ENCODE peak calls at places on chromosomes 2 and 18, in seven cellular contexts. One of them, this sample, is unnamed.

GRCh38 chr18:70149156-70149555 is 56.3 kb downstream of the RTTN start:
- DNase-seq in mesenchymal stem cell: no peak
- DNase-seq in H9: no peak
- DNase-seq in trophoblast cell: no peak
- DNase-seq in neuronal stem cell: no peak
- DNase-seq in mesendoderm: no peak
- DNase-seq in H1: no peak
- DNase-seq in this sample: no peak

GRCh38 chr2:16031848-16032159 is 91.5 kb downstream of the MYCN start:
- DNase-seq in mesenchymal stem cell: no peak
- DNase-seq in H9: no peak
- DNase-seq in mesendoderm: no peak
- DNase-seq in trophoblast cell: no peak
- DNase-seq in neuronal stem cell: no peak
- DNase-seq in H1: no peak
- DNase-seq in this sample: no peak

GRCh38 chr2:237199577-237199976 is 113.9 kb downstream of the COPS8 start:
- DNase-seq in H1: no peak
- DNase-seq in mesenchymal stem cell: no peak
- DNase-seq in mesendoderm: no peak
- DNase-seq in neuronal stem cell: no peak
- DNase-seq in trophoblast cell: no peak
- DNase-seq in H9: peak
- DNase-seq in this sample: no peak

GRCh38 chr2:195319548-195320415 is 337.2 kb upstream of the SLC39A10 start:
- DNase-seq in H1: no peak
- DNase-seq in mesendoderm: no peak
- DNase-seq in H9: no peak
- DNase-seq in mesenchymal stem cell: peak
- DNase-seq in neuronal stem cell: no peak
- DNase-seq in trophoblast cell: no peak
- DNase-seq in this sample: no peak

GRCh38 chr2:142741764-142742269 is 135.6 kb upstream of the KYNU start:
- DNase-seq in mesendoderm: no peak
- DNase-seq in neuronal stem cell: no peak
- DNase-seq in trophoblast cell: no peak
- DNase-seq in mesenchymal stem cell: no peak
- DNase-seq in H9: no peak
- DNase-seq in H1: no peak
- DNase-seq in this sample: peak

GRCh38 chr2:47904903-47905453 is 1.3 kb downstream of the FBXO11 start:
- DNase-seq in H9: no peak
- DNase-seq in neuronal stem cell: peak
- DNase-seq in trophoblast cell: no peak
- DNase-seq in H1: no peak
- DNase-seq in mesenchymal stem cell: no peak
- DNase-seq in mesendoderm: peak
- DNase-seq in this sample: no peak

GRCh38 chr18:31261792-31262582 is 56.0 kb upstream of the DSG1 start:
- DNase-seq in H9: no peak
- DNase-seq in trophoblast cell: peak
- DNase-seq in neuronal stem cell: no peak
- DNase-seq in H1: no peak
- DNase-seq in mesendoderm: peak
- DNase-seq in mesenchymal stem cell: peak
- DNase-seq in this sample: no peak

GRCh38 chr18:50814387-50814786 is 5.4 kb downstream of the MRO start:
- DNase-seq in trophoblast cell: no peak
- DNase-seq in H1: no peak
- DNase-seq in H9: no peak
- DNase-seq in mesenchymal stem cell: no peak
- DNase-seq in mesendoderm: no peak
- DNase-seq in neuronal stem cell: no peak
- DNase-seq in this sample: no peak

DNA sequence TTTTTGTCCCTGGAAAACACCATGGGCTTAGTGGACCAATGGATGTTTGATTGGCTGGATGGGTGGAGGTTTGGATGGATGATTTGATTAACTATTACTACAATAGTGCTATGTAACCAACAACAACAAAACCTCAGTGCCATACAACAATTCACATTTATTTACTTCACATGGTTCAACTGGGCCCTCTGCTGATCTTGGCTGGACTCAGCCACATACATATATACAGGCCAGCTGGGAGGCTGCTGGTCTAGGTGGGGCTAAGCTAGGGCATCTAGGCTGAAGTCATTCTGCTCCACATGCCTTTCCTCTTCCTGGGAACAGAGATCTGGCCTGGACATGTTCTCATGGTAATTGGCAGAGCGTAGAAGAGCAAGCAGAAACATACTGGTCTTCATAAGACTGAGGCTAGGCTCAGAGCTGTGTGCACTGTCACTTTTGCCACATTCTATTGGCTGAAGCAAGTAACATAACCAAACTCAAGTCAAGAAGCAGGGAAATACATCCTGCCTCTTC is 102.8 kb upstream of the RNF152 start:
- DNase-seq in neuronal stem cell: no peak
- DNase-seq in H9: no peak
- DNase-seq in mesenchymal stem cell: no peak
- DNase-seq in trophoblast cell: no peak
- DNase-seq in H1: no peak
- DNase-seq in mesendoderm: no peak
- DNase-seq in this sample: no peak
- H3K18ac ChIP-seq in neuronal stem cell: no peak
- H3K18ac ChIP-seq in H9: no peak
- H3K18ac ChIP-seq in mesenchymal stem cell: peak
- H3K18ac ChIP-seq in trophoblast cell: no peak
- H3K18ac ChIP-seq in H1: no peak
- H3K18ac ChIP-seq in mesendoderm: no peak
- H3K18ac ChIP-seq in this sample: peak

GRCh38 chr2:78677774-78678173 is 347.7 kb upstream of the REG3G start:
- DNase-seq in mesenchymal stem cell: no peak
- DNase-seq in H9: no peak
- DNase-seq in neuronal stem cell: no peak
- DNase-seq in mesendoderm: no peak
- DNase-seq in H1: no peak
- DNase-seq in trophoblast cell: no peak
- DNase-seq in this sample: no peak
- H3K18ac ChIP-seq in mesenchymal stem cell: no peak
- H3K18ac ChIP-seq in H9: no peak
- H3K18ac ChIP-seq in neuronal stem cell: no peak
- H3K18ac ChIP-seq in mesendoderm: no peak
- H3K18ac ChIP-seq in H1: no peak
- H3K18ac ChIP-seq in trophoblast cell: no peak
- H3K18ac ChIP-seq in this sample: no peak

DNA sequence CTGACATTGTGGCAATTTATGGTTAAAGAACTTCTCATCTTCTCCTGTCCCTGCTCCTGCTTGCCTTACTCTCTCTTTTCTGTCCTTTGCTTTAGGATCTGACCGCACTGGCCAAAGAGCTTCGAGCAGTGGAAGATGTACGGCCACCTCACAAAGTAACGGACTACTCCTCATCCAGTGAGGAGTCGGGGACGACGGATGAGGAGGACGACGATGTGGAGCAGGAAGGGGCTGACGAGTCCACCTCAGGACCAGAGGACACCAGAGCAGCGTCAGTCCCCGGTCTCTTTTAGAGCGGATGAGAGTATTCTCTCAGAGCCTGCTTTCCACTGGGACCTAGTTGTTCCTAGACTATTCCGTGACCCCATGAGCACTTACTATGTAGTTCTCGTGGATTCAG is 122.2 kb upstream of the IL1R2 start:
- DNase-seq in neuronal stem cell: no peak
- DNase-seq in trophoblast cell: no peak
- DNase-seq in mesendoderm: no peak
- DNase-seq in H1: no peak
- DNase-seq in mesenchymal stem cell: no peak
- DNase-seq in H9: no peak
- DNase-seq in this sample: no peak
- H3K18ac ChIP-seq in neuronal stem cell: no peak
- H3K18ac ChIP-seq in trophoblast cell: no peak
- H3K18ac ChIP-seq in mesendoderm: no peak
- H3K18ac ChIP-seq in H1: no peak
- H3K18ac ChIP-seq in mesenchymal stem cell: no peak
- H3K18ac ChIP-seq in H9: no peak
- H3K18ac ChIP-seq in this sample: no peak

GRCh38 chr18:54613174-54613573 is 22.1 kb downstream of the DYNAP start:
- DNase-seq in neuronal stem cell: no peak
- DNase-seq in mesenchymal stem cell: no peak
- DNase-seq in mesendoderm: no peak
- DNase-seq in trophoblast cell: no peak
- DNase-seq in H1: no peak
- DNase-seq in H9: no peak
- DNase-seq in this sample: no peak
- H3K18ac ChIP-seq in neuronal stem cell: no peak
- H3K18ac ChIP-seq in mesenchymal stem cell: no peak
- H3K18ac ChIP-seq in mesendoderm: no peak
- H3K18ac ChIP-seq in trophoblast cell: no peak
- H3K18ac ChIP-seq in H1: no peak
- H3K18ac ChIP-seq in H9: no peak
- H3K18ac ChIP-seq in this sample: no peak

DNA sequence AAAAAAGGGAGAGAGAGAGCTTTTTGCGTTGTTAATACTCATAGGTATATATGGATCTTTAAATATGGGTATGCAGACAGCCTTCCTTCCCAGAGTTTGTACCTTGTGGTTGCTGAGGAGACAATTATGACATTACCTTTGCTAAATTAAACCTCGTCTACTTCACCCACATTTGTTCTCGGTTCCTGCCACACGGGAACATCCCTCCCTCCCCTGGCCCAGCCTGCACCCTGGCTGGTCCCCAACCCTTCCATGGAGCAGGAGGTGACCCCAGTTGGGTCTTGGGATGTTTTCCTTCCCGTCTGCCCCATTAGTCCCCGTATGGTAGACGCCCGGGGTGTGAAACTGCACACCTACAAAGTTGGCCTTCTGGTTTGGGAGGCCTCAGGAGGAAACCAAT is 105.3 kb upstream of the FZD7 start:
- DNase-seq in trophoblast cell: no peak
- DNase-seq in mesenchymal stem cell: no peak
- DNase-seq in H1: no peak
- DNase-seq in neuronal stem cell: no peak
- DNase-seq in H9: no peak
- DNase-seq in mesendoderm: no peak
- DNase-seq in this sample: no peak
- H3K18ac ChIP-seq in trophoblast cell: no peak
- H3K18ac ChIP-seq in mesenchymal stem cell: no peak
- H3K18ac ChIP-seq in H1: no peak
- H3K18ac ChIP-seq in neuronal stem cell: no peak
- H3K18ac ChIP-seq in H9: no peak
- H3K18ac ChIP-seq in mesendoderm: no peak
- H3K18ac ChIP-seq in this sample: no peak

DNA sequence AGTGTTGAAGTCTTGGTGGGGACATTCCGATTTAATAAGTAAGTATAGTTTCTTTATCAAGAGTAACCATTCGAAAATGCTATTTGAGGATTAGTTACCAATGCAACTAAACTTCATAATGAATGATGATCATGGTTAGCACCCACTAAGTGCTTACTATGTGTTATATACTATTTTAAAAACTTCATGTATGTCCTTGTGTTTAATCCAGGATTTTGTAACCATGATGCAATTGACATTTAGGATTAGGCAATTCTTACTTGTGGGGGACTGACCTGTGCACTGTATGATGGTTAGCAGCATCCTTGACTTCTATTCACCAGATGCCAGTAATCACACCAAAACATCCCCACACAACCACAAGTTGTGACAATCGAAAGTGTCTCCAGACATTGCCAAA is 859.9 kb upstream of the FSHR start:
- DNase-seq in trophoblast cell: no peak
- DNase-seq in H1: no peak
- DNase-seq in mesenchymal stem cell: no peak
- DNase-seq in neuronal stem cell: no peak
- DNase-seq in H9: no peak
- DNase-seq in mesendoderm: no peak
- DNase-seq in this sample: no peak
- H3K18ac ChIP-seq in trophoblast cell: no peak
- H3K18ac ChIP-seq in H1: no peak
- H3K18ac ChIP-seq in mesenchymal stem cell: no peak
- H3K18ac ChIP-seq in neuronal stem cell: no peak
- H3K18ac ChIP-seq in H9: no peak
- H3K18ac ChIP-seq in mesendoderm: no peak
- H3K18ac ChIP-seq in this sample: no peak

GRCh38 chr2:42877532-42877931 is 85.1 kb upstream of the HAAO start:
- DNase-seq in trophoblast cell: no peak
- DNase-seq in mesendoderm: no peak
- DNase-seq in neuronal stem cell: no peak
- DNase-seq in mesenchymal stem cell: peak
- DNase-seq in H1: no peak
- DNase-seq in H9: no peak
- DNase-seq in this sample: no peak
- H3K18ac ChIP-seq in trophoblast cell: no peak
- H3K18ac ChIP-seq in mesendoderm: no peak
- H3K18ac ChIP-seq in neuronal stem cell: no peak
- H3K18ac ChIP-seq in mesenchymal stem cell: no peak
- H3K18ac ChIP-seq in H1: no peak
- H3K18ac ChIP-seq in H9: no peak
- H3K18ac ChIP-seq in this sample: no peak

This sample was measured in IMR-90.